ENCODE peak calls at places on chromosomes 12 and 14, in four cellular contexts. X is esophagus squamous epithelium, O is body of pancreas, Z is suprapubic skin. R is an unnamed sample. For H3K4me1, the result is how much of the 10 kb centered on the place peaks cover.

GRCh38 chr12:50572275-50572674 is 67.5 kb downstream of the DIP2B start:
- DNase-seq in X (no peak), O (no peak), Z (no peak), R (no peak)

GRCh38 chr14:74572829-74573360 is 39.1 kb downstream of the LTBP2 start:
- DNase-seq in X (no peak), O (no peak), Z (no peak), R (peak)

GRCh38 chr14:68767248-68767645 is 25.6 kb downstream of the ZFP36L1 start:
- DNase-seq in X (no peak), O (no peak), Z (peak), R (no peak)

GRCh38 chr14:60647081-60647836 is 2.0 kb downstream of the SIX1 start:
- DNase-seq in X (no peak), O (no peak), Z (no peak), R (peak)

GRCh38 chr14:104206281-104206904 is 68.0 kb downstream of the KIF26A start:
- DNase-seq in X (no peak), O (no peak), Z (no peak), R (peak)

GRCh38 chr14:102644523-102644922 is 52.1 kb downstream of the RCOR1 start:
- DNase-seq in X (no peak), O (no peak), Z (no peak), R (no peak)

GRCh38 chr12:110348431-110349059 is 55.0 kb downstream of the ANAPC7 start:
- DNase-seq in X (no peak), O (no peak), Z (no peak), R (no peak)

GRCh38 chr14:75884198-75884611 is 97.6 kb downstream of the TGFB3 start:
- DNase-seq in X (no peak), O (no peak), Z (no peak), R (no peak)

GRCh38 chr14:105285174-105285573 is 15.6 kb downstream of the BRF1 start:
- DNase-seq in X (no peak), O (no peak), Z (no peak), R (no peak)

GRCh38 chr12:47075192-47076084 is 4.0 kb upstream of the PCED1B start:
- DNase-seq in X (no peak), O (no peak), Z (no peak), R (no peak)

GRCh38 chr12:130971871-130972588 is 18.3 kb downstream of the ADGRD1 start:
- DNase-seq in X (no peak), O (no peak), Z (no peak), R (no peak)

GRCh38 chr12:120649442-120650248 is 9.2 kb downstream of the CABP1 start:
- DNase-seq in X (no peak), O (no peak), Z (no peak), R (no peak)

GRCh38 chr12:4353785-4354208 is 25.7 kb downstream of the FGF23 start:
- DNase-seq in X (no peak), O (no peak), Z (no peak), R (no peak)

GRCh38 chr12:118618695-118619094 is 242.3 kb downstream of the SUDS3 start:
- DNase-seq in X (no peak), O (no peak), Z (no peak), R (no peak)

GRCh38 chr12:27573972-27574371 is 50.0 kb downstream of the PPFIBP1 start:
- DNase-seq in X (no peak), O (no peak), Z (no peak), R (no peak)

GRCh38 chr14:101020971-101021370 is 117.4 kb upstream of the RTL1 start:
- DNase-seq in X (no peak), O (peak), Z (no peak), R (no peak)

GRCh38 chr14:94485944-94486841 is 10.2 kb upstream of the SERPINA9 start:
- DNase-seq in X (no peak), O (peak), Z (peak), R (peak)

GRCh38 chr12:116436561-116437249 is 122.5 kb upstream of the MAP1LC3B2 start:
- DNase-seq in X (no peak), O (no peak), Z (no peak), R (no peak)

GRCh38 chr14:67526181-67526580 is 6.9 kb upstream of the PLEKHH1 start:
- DNase-seq in X (no peak), O (no peak), Z (no peak), R (no peak)

GRCh38 chr14:61269321-61270083 is 11.6 kb downstream of the TMEM30B start:
- DNase-seq in X (no peak), O (peak), Z (peak), R (peak)

GRCh38 chr12:12456637-12457036 is 99.8 kb downstream of the BORCS5 start:
- DNase-seq in X (no peak), O (no peak), Z (no peak), R (no peak)

GRCh38 chr14:99324291-99324690 is 52.3 kb upstream of the BCL11B start:
- DNase-seq in X (no peak), O (no peak), Z (peak), R (no peak)

GRCh38 chr14:32102152-32102787 is 25.2 kb downstream of the ARHGAP5 start:
- DNase-seq in X (no peak), O (no peak), Z (no peak), R (peak)

GRCh38 chr12:108640802-108641445 is 7.2 kb upstream of the SELPLG start:
- DNase-seq in X (no peak), O (peak), Z (peak), R (no peak)

GRCh38 chr12:40055227-40055579 is 50.7 kb downstream of the SLC2A13 start:
- DNase-seq in X (no peak), O (no peak), Z (no peak), R (no peak)

GRCh38 chr12:69897744-69898143 is 72.7 kb downstream of the MYRFL start:
- DNase-seq in X (no peak), O (no peak), Z (no peak), R (no peak)

GRCh38 chr12:57518920-57519757 is 1.2 kb downstream of the DDIT3 start:
- DNase-seq in X (no peak), O (peak), Z (peak), R (peak)

GRCh38 chr14:100421756-100422470 is 98.8 kb downstream of the SLC25A47 start:
- DNase-seq in X (no peak), O (no peak), Z (no peak), R (no peak)

GRCh38 chr14:99255621-99256482 is 16.1 kb downstream of the BCL11B start:
- DNase-seq in X (no peak), O (no peak), Z (no peak), R (no peak)

GRCh38 chr14:70442750-70443149 is 9.2 kb upstream of the ADAM21 start:
- DNase-seq in X (no peak), O (no peak), Z (no peak), R (no peak)

GRCh38 chr14:28656704-28657255 is 109.8 kb upstream of the FOXG1 start:
- DNase-seq in X (no peak), O (no peak), Z (no peak), R (no peak)

GRCh38 chr14:95515523-95516517 is 630 bp downstream of the SYNE3 start:
- DNase-seq in X (no peak), O (peak), Z (peak), R (peak)
- H3K4me3 ChIP-seq in X (peak), O (peak), Z (peak), R (peak)

DNA sequence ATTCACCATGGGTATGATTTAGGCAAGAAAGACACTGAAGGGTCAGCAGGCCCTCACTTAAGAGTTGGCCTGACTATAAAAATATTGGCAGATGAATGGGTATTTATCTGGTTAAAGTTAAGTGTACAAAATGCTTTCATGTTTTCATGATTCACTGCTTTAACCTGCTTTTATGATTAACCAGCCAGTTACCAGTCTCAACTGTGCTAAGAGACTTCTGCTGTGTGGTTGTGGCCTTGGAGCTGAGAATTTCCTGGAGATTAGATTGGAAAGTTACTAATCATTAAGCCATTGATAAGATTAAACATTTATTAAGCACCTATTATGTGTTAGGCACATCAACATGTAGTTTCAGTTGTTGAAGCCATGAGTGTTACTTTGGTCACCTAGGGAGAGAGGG is 68.9 kb downstream of the RASSF8 start:
- DNase-seq in X (no peak), O (no peak), Z (no peak), R (no peak)
- H3K4me1 ChIP-seq in X (under half), O (under half), Z (under half), R (under half)

DNA sequence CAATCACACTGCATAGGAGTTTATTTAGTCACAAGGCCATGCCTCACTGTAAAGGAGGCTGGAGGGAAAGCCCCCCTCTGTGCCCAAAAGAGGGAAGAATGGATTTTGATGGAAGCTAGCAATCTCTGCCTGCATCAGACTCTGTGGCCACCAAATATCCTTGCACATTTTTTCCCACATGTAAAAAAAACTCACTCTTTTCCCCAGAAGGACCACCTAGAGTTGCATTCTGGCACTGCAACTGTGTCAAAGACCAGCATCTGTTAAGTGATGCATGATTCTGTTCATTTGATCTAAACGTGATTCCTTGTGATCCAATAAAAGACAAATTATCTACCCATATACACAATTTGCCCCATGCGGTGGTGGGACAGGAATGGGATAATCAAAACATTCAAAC is 8.0 kb downstream of the RHOJ start:
- DNase-seq in X (no peak), O (no peak), Z (no peak), R (no peak)
- TF ChIP-seq CTCF in X (no peak), O (no peak), Z (no peak), R (no peak)

DNA sequence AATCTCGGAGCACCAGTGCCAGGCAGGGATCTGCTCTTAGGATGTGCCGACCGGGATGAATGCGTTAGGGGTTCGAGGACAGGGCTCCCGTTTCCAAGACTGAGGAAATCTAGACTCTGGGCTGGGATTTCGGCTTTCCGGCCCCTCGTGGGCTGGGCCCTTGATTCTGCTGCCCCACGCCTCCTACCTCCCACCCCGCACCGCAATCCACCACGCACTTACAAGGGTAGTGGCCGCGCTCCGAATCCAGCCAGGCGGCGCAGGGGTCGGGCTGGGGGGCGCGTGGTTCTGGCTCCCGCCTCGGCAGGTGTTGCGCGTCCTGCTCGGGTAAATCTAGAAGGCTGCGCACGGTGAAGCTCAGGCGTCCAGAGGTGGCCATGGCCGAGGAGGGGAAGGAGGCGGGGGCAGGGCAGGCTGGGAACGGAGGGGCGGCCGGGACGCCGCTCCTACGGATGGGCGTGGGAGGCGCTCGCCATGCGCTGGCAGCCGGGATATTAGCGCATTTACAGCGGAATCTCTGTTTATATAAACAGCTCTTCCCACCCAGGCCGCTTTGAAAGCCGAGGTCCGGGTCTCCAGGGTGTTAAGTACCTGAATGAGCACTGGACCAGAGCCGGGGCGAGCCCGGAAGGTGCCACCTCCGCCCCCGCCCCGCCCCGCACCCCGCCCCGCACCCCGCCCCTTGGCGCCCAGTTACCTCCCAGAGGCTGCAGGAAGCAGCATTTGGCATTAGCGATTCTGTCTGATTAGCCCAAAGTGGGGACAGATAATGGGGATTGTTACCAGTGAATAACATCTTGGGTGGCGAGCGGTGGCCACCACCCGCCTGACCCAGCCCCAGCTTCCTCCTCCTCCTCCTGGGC is at the start of gene NKX2-8:
- DNase-seq in X (no peak), O (no peak), Z (no peak), R (peak)
- H3K4me3 ChIP-seq in X (peak), O (peak), Z (peak), R (peak)

GRCh38 chr14:91360490-91361235 is 57.0 kb downstream of the CCDC88C start:
- DNase-seq in X (no peak), O (no peak), Z (no peak), R (no peak)
- H3K4me1 ChIP-seq in X (under half), O (under half), Z (under half), R (under half)

GRCh38 chr12:72264548-72265175 is 7.5 kb upstream of the TRHDE start:
- DNase-seq in X (no peak), O (no peak), Z (no peak), R (no peak)

GRCh38 chr12:72269491-72269890 is 2.7 kb upstream of the TRHDE start:
- DNase-seq in X (no peak), O (no peak), Z (no peak), R (no peak)

GRCh38 chr12:72270246-72270645 is 1.9 kb upstream of the TRHDE start:
- DNase-seq in X (no peak), O (no peak), Z (no peak), R (no peak)

GRCh38 chr12:72268386-72268785 is 3.8 kb upstream of the TRHDE start:
- DNase-seq in X (no peak), O (no peak), Z (no peak), R (no peak)

GRCh38 chr12:72267974-72268373 is 4.2 kb upstream of the TRHDE start:
- DNase-seq in X (no peak), O (no peak), Z (no peak), R (no peak)
- TF ChIP-seq CTCF in X (no peak), O (peak), Z (no peak), R (no peak)

GRCh38 chr12:68804654-68805591 is 3.1 kb upstream of the MDM2 start:
- DNase-seq in X (no peak), O (peak), Z (no peak), R (no peak)
- H3K4me3 ChIP-seq in X (no peak), O (no peak), Z (no peak), R (no peak)

R was measured in thyroid gland.